ENCODE peak calls at places on chromosomes 1 and 21, in four cellular contexts. V, A, U and W are unnamed samples.

GRCh38 chr1:205664399-205665108 is 15.8 kb downstream of the SLC45A3 start:
- DNase-seq in U (no peak), V (no peak), A (no peak), W (peak)

GRCh38 chr1:53576381-53576801 is 117.2 kb downstream of the DMRTB1 start:
- DNase-seq in V (no peak), A (no peak), U (no peak), W (no peak)

GRCh38 chr1:94299627-94300552 is 62.5 kb upstream of the ARHGAP29 start:
- DNase-seq in V (peak), A (peak), U (peak), W (no peak)

GRCh38 chr1:151887028-151887427 is 22.3 kb downstream of the THEM4 start:
- DNase-seq in A (peak), V (peak), U (peak), W (no peak)

GRCh38 chr1:40711465-40712404 is 20.2 kb downstream of the NFYC start:
- DNase-seq in A (peak), U (peak), V (peak), W (no peak)

GRCh38 chr1:168236836-168237611 is 11.2 kb downstream of the SFT2D2 start:
- DNase-seq in V (no peak), U (peak), A (no peak), W (no peak)

GRCh38 chr1:210850556-210850955 is 283.4 kb downstream of the KCNH1 start:
- DNase-seq in V (no peak), A (no peak), U (no peak), W (no peak)

GRCh38 chr21:35150562-35151226 is 101.6 kb upstream of the RUNX1 start:
- DNase-seq in U (peak), V (peak), A (no peak), W (no peak)

GRCh38 chr1:28249879-28250295 is 9.4 kb upstream of the SESN2 start:
- DNase-seq in A (no peak), U (no peak), V (no peak), W (no peak)

GRCh38 chr1:72037745-72038343 is 244.5 kb downstream of the NEGR1 start:
- DNase-seq in A (peak), V (peak), U (peak), W (peak)

GRCh38 chr1:87754036-87754603 is 425.4 kb downstream of the LMO4 start:
- DNase-seq in V (no peak), A (no peak), U (no peak), W (no peak)

GRCh38 chr1:209569445-209570207 is 13.9 kb upstream of the CAMK1G start:
- DNase-seq in V (peak), A (peak), U (peak), W (no peak)

GRCh38 chr1:188425687-188426086 is 1596.9 kb downstream of the PLA2G4A start:
- DNase-seq in U (peak), A (peak), V (peak), W (no peak)

DNA sequence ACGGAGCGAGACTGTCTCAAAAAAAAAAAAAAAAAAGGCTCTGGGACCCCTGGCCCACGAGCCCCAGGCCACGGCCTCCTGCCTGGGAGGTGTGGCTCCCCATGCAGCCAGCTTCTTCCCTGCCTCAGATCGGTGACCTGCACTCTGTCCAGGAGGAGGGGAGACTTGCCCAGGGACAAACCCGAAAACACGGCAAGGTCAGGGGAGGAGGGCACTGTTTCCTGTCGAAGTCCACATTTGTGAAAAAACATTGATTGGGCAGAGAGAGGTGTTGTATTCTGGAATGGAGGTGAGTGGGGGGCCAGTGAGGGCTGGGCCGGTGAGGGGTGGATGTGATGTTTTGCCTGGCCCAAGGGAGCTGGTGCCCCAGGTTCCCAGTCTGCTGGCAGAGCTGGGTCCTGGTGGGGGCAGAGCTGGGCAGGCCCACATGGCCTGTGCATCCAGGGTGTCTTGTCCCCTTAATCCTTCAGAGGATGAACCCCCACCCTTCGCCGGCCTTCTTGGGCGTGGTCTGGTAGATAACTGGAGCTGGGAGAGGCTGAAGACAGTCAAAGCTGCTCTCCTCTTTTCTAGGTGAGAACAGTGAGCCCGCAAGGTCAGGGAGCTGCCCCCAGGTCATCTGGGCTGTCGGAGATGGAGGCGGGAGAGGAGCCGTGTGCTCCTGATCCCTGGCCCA is 12.4 kb upstream of the FAAP20 start:
- DNase-seq in U (no peak), A (no peak), V (no peak), W (peak)
- H3K4me3 ChIP-seq in U (no peak), A (no peak), V (no peak), W (no peak)

GRCh38 chr1:1613509-1614082 is 1.7 kb upstream of the MIB2 start:
- DNase-seq in A (no peak), U (no peak), V (no peak), W (no peak)
- H3K4me3 ChIP-seq in A (peak), U (peak), V (peak), W (peak)

GRCh38 chr21:46055863-46056281 is 42.0 kb upstream of the COL6A2 start:
- DNase-seq in V (no peak), A (no peak), U (peak), W (peak)
- H3K4me3 ChIP-seq in V (no peak), A (no peak), U (no peak), W (no peak)

DNA sequence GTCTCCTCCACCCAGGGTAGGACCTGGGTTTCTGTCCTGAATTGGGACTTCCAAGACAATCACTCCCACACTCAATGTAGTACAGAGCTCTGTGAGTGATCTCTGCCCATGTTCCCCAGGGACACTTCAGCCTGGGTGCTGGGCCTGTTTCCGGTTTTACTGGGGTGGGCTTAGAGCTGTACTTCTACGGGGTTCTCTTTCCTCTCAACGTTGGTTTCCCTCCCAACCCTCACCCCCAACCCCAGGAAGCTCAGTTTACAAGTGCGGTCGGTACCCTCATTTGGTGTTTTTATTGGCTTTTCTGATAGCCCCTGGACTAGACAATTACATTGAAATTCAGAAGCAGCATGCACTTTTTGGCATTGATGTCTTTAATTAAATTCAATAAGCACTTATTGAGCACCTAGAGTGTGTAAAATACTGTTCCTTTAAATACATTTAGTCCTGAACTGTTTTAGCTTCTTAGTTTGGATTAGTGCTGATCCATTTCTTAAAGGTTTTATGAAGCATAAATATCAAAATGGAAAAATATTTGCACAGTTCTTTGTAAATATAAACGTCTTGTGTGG is 541 bp upstream of the XPR1 start:
- DNase-seq in A (no peak), V (no peak), U (no peak), W (no peak)
- H3K4me3 ChIP-seq in A (no peak), V (no peak), U (no peak), W (no peak)

GRCh38 chr1:38476111-38476783 is 383.3 kb downstream of the RRAGC start:
- DNase-seq in U (no peak), V (no peak), A (no peak), W (no peak)

GRCh38 chr1:38477811-38478210 is 381.8 kb downstream of the RRAGC start:
- DNase-seq in A (no peak), U (no peak), V (no peak), W (no peak)

GRCh38 chr1:38476784-38477175 is 382.8 kb downstream of the RRAGC start:
- DNase-seq in U (no peak), A (no peak), V (no peak), W (no peak)

GRCh38 chr1:38474738-38475623 is 384.6 kb downstream of the RRAGC start:
- DNase-seq in A (no peak), V (no peak), U (no peak), W (no peak)

DNA sequence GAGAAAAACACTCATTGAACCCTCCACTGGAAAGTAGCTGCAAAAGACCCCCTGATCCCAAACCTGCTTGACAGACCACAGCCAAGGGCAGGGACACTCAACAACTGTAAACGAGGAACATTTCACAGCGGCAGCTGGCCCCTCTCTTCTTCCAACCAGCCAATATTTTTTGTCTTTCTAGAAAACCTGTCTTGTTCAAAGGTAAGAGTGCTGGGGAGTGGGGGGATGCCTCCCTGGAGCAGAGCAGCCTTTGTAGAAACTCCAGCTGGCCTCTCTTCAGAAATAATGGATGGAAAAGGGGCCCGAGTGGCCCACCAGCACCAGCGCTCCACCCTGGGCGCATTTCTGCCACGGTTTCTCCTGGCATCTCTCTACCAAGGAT is 384.0 kb downstream of the RRAGC start:
- DNase-seq in A (no peak), V (no peak), U (no peak), W (no peak)
- H3K4me3 ChIP-seq in A (no peak), V (no peak), U (no peak), W (peak)

GRCh38 chr1:41900611-41901444 is 17.9 kb downstream of the HIVEP3 start:
- DNase-seq in U (peak), A (no peak), V (peak), W (no peak)
- H3K4me3 ChIP-seq in U (peak), A (peak), V (no peak), W (no peak)

GRCh38 chr21:25458484-25458883 is 148.8 kb downstream of the MRPL39 start:
- DNase-seq in A (no peak), U (no peak), V (no peak), W (no peak)

GRCh38 chr21:25456672-25457071 is 150.6 kb downstream of the MRPL39 start:
- DNase-seq in V (peak), A (peak), U (peak), W (no peak)

GRCh38 chr21:25459365-25459764 is 147.9 kb downstream of the MRPL39 start:
- DNase-seq in V (no peak), A (no peak), U (no peak), W (no peak)

GRCh38 chr21:25457946-25458345 is 149.3 kb downstream of the MRPL39 start:
- DNase-seq in V (no peak), U (no peak), A (no peak), W (no peak)

GRCh38 chr21:25457411-25457810 is 149.9 kb downstream of the MRPL39 start:
- DNase-seq in A (peak), U (peak), V (peak), W (no peak)
- H3K4me3 ChIP-seq in A (peak), U (no peak), V (no peak), W (no peak)

GRCh38 chr1:174989540-174990181 is 10.1 kb upstream of the CACYBP start:
- DNase-seq in V (no peak), U (no peak), A (no peak), W (no peak)
- H3K4me3 ChIP-seq in V (no peak), U (no peak), A (no peak), W (peak)